ENCODE peak calls at places on chromosome 15, in four cellular contexts. One of them, this sample, is unnamed.

GRCh38 chr15:66514586-66514985 is 9.5 kb downstream of the ZWILCH start:
- DNase-seq in SK-N-SH: no peak
- DNase-seq in HepG2: no peak
- DNase-seq in GM12878: no peak
- DNase-seq in this sample: no peak

GRCh38 chr15:36841154-36841553 is 259.2 kb downstream of the MEIS2 start:
- DNase-seq in SK-N-SH: no peak
- DNase-seq in GM12878: no peak
- DNase-seq in HepG2: no peak
- DNase-seq in this sample: no peak

GRCh38 chr15:65916664-65917406 is 47.5 kb downstream of the RAB11A start:
- DNase-seq in SK-N-SH: peak; percentile 91
- DNase-seq in HepG2: peak; percentile 80
- DNase-seq in GM12878: peak; percentile 84
- DNase-seq in this sample: peak; percentile 76

GRCh38 chr15:55389276-55389631 is 18.9 kb downstream of the CCPG1 start:
- DNase-seq in SK-N-SH: no peak
- DNase-seq in GM12878: no peak
- DNase-seq in HepG2: no peak
- DNase-seq in this sample: peak; percentile 33

GRCh38 chr15:63465104-63465503 is 39.3 kb upstream of the USP3 start:
- DNase-seq in GM12878: no peak
- DNase-seq in HepG2: no peak
- DNase-seq in SK-N-SH: no peak
- DNase-seq in this sample: no peak

GRCh38 chr15:83158393-83158792 is 49.2 kb downstream of the HDGFL3 start:
- DNase-seq in HepG2: peak; percentile 3
- DNase-seq in SK-N-SH: no peak
- DNase-seq in GM12878: no peak
- DNase-seq in this sample: no peak

GRCh38 chr15:88106063-88106462 is 150.5 kb downstream of the NTRK3 start:
- DNase-seq in HepG2: no peak
- DNase-seq in GM12878: no peak
- DNase-seq in SK-N-SH: no peak
- DNase-seq in this sample: no peak

GRCh38 chr15:88878720-88879184 is 16.6 kb downstream of the HAPLN3 start:
- DNase-seq in SK-N-SH: peak; percentile 85
- DNase-seq in GM12878: no peak
- DNase-seq in HepG2: peak; percentile 37
- DNase-seq in this sample: peak; percentile 68

GRCh38 chr15:40277472-40277871 is 5.4 kb downstream of the ANKRD63 start:
- DNase-seq in SK-N-SH: no peak
- DNase-seq in GM12878: no peak
- DNase-seq in HepG2: no peak
- DNase-seq in this sample: no peak

GRCh38 chr15:26729030-26729429 is 43.8 kb downstream of the GABRB3 start:
- DNase-seq in SK-N-SH: no peak
- DNase-seq in HepG2: no peak
- DNase-seq in GM12878: no peak
- DNase-seq in this sample: no peak

GRCh38 chr15:67736810-67737209 is 88.5 kb upstream of the SKOR1 start:
- DNase-seq in GM12878: no peak
- DNase-seq in SK-N-SH: no peak
- DNase-seq in HepG2: no peak
- DNase-seq in this sample: no peak

GRCh38 chr15:33154366-33155166 is 39.9 kb downstream of the FMN1 start:
- DNase-seq in SK-N-SH: no peak
- DNase-seq in HepG2: no peak
- DNase-seq in GM12878: no peak
- DNase-seq in this sample: no peak

GRCh38 chr15:98077186-98077585 is 116.7 kb downstream of the ARRDC4 start:
- DNase-seq in GM12878: no peak
- DNase-seq in HepG2: no peak
- DNase-seq in SK-N-SH: no peak
- DNase-seq in this sample: no peak

GRCh38 chr15:46080018-46080417 is 445.2 kb downstream of the SQOR start:
- DNase-seq in HepG2: no peak
- DNase-seq in GM12878: no peak
- DNase-seq in SK-N-SH: peak; percentile 61
- DNase-seq in this sample: no peak

GRCh38 chr15:53414167-53414566 is 345.3 kb downstream of the WDR72 start:
- DNase-seq in GM12878: no peak
- DNase-seq in HepG2: peak; percentile 75
- DNase-seq in SK-N-SH: no peak
- DNase-seq in this sample: no peak

DNA sequence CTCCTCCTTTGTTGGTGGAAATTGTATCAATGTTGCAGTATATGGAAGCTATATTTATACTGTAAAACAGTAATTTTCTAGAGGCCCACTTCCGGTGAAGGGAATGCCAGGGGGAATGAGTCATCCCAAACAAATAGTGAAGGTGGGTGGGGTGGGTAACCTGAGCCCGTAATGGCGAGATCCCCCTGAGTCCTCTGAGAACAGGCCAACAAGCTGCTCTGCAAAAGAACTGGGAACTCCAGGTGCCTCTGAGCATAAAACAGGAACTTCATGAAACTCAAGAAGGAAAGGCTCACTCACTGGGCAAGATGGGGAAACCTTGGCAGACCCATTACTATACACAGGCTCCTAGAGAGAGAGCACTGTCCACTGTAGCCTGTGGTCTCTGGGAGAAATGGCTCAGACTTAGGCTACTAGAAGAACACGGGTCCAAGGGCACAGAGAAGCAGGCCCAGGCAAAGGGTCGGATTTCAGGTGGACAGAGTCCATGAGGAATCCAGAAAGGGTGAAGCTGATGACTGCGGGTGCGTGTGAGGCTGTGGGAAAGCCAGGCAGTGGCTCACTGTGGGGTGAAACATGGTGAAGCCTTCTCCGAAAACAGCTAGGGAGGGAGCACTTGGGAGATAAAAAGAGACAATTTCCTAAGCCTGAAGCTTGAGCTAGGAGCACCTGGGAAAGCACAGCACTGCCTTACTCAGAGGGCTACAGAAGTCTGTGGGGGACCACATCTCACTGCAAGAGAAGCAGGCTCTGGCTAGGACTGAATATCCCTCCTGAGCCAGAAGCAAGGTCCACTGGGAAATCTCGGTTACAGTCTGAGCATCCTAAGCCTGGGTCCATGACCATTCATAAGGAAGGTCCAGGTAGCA is 19.8 kb downstream of the LARP6 start:
- DNase-seq in HepG2: peak; percentile 72
- DNase-seq in GM12878: no peak
- DNase-seq in SK-N-SH: no peak
- DNase-seq in this sample: peak; percentile 77
- TF ChIP-seq PBX3 in HepG2: no peak
- TF ChIP-seq PBX3 in GM12878: no peak
- TF ChIP-seq PBX3 in SK-N-SH: peak; percentile 34
- TF ChIP-seq PBX3 in this sample: no peak

GRCh38 chr15:84960391-84961113 is 21.1 kb upstream of the PDE8A start:
- DNase-seq in SK-N-SH: no peak
- DNase-seq in HepG2: no peak
- DNase-seq in GM12878: no peak
- DNase-seq in this sample: no peak

GRCh38 chr15:84967380-84967779 is 14.3 kb upstream of the PDE8A start:
- DNase-seq in GM12878: no peak
- DNase-seq in HepG2: no peak
- DNase-seq in SK-N-SH: no peak
- DNase-seq in this sample: no peak

GRCh38 chr15:84961114-84961452 is 20.6 kb upstream of the PDE8A start:
- DNase-seq in SK-N-SH: no peak
- DNase-seq in GM12878: no peak
- DNase-seq in HepG2: no peak
- DNase-seq in this sample: no peak

GRCh38 chr15:84961707-84962106 is 19.9 kb upstream of the PDE8A start:
- DNase-seq in SK-N-SH: no peak
- DNase-seq in HepG2: no peak
- DNase-seq in GM12878: no peak
- DNase-seq in this sample: no peak

DNA sequence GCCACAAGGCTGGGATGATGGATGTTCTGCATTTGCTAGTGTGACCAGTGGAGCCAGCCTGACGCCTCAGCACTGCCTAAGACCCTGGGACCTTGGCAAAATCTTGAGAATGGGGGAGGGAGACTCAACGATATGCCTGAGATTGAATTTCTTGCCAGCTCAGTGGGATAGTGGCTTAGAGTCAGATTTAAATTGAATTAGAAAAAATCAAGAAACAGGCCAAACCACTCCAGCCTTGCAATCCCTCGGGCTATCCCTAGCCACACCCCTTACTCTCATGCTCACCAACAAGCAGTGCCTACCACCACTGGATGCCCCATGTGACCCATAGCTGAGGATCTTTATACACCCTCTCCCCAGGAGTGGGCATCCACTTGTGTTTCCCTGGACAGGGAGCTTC is 18.7 kb upstream of the PDE8A start:
- DNase-seq in GM12878: no peak
- DNase-seq in SK-N-SH: no peak
- DNase-seq in HepG2: no peak
- DNase-seq in this sample: no peak
- TF ChIP-seq PBX3 in GM12878: no peak
- TF ChIP-seq PBX3 in SK-N-SH: peak; percentile 21
- TF ChIP-seq PBX3 in HepG2: no peak
- TF ChIP-seq PBX3 in this sample: no peak

GRCh38 chr15:74603789-74604705 is 11.6 kb upstream of the CLK3 start:
- DNase-seq in GM12878: no peak
- DNase-seq in SK-N-SH: no peak
- DNase-seq in HepG2: no peak
- DNase-seq in this sample: no peak
- TF ChIP-seq PBX3 in GM12878: no peak
- TF ChIP-seq PBX3 in SK-N-SH: no peak
- TF ChIP-seq PBX3 in HepG2: no peak
- TF ChIP-seq PBX3 in this sample: no peak

GRCh38 chr15:99482993-99483392 is 82.8 kb upstream of the MEF2A start:
- DNase-seq in SK-N-SH: no peak
- DNase-seq in HepG2: no peak
- DNase-seq in GM12878: no peak
- DNase-seq in this sample: peak; percentile 17

GRCh38 chr15:99485153-99485947 is 80.4 kb upstream of the MEF2A start:
- DNase-seq in SK-N-SH: no peak
- DNase-seq in GM12878: no peak
- DNase-seq in HepG2: no peak
- DNase-seq in this sample: no peak

GRCh38 chr15:99487337-99487730 is 78.5 kb upstream of the MEF2A start:
- DNase-seq in SK-N-SH: no peak
- DNase-seq in HepG2: no peak
- DNase-seq in GM12878: no peak
- DNase-seq in this sample: no peak

GRCh38 chr15:99485992-99486370 is 79.8 kb upstream of the MEF2A start:
- DNase-seq in SK-N-SH: no peak
- DNase-seq in HepG2: no peak
- DNase-seq in GM12878: no peak
- DNase-seq in this sample: no peak

DNA sequence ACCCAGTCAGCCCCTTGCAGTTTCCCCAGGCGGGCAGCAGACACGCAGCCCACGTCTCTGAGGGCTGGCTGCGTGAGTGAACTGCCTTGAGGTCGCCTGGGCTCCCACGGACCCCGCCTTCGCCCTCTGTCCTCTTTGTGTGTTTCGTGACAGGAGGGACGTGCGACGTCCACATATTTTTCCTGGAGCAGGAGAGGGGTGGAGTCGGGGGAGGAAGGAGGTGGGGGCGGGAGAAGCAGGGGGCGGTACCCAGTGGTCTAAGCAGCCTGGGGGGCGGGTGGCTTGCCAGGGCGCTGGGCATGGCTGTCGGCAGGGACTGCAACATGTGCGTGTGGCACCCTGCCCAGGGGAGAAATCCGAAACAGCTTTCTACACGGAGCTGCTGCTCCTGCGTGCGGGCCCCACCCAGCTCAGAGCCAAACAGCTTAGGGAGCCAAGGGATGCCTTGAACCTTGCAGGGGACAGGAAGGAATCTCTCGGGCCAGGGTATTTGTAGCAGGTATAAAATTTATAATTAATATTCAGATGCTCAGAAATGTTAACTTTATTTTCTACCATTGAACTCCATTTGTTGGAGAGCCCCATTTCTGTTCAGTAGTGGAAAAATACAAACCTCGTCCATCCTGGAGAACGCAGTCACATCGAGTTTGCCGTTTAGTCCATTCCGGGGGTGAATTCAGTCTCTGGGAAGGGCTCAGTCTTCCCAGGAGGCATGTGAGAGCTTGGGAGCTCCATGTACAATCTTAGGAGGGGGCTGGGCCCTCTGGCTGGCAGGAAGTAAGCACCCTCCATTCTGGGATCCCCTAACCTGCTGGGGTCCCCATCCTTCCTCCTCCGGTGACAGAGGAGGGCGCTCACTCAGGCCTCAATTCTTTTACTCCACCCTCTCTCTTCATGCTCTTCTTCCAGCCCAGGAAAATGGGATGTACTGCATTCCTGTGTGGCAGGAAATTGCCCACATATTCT is 79.1 kb upstream of the MEF2A start:
- DNase-seq in SK-N-SH: peak; percentile 92
- DNase-seq in GM12878: no peak
- DNase-seq in HepG2: no peak
- DNase-seq in this sample: peak; percentile 79
- TF ChIP-seq PBX3 in SK-N-SH: no peak
- TF ChIP-seq PBX3 in GM12878: no peak
- TF ChIP-seq PBX3 in HepG2: no peak
- TF ChIP-seq PBX3 in this sample: no peak

DNA sequence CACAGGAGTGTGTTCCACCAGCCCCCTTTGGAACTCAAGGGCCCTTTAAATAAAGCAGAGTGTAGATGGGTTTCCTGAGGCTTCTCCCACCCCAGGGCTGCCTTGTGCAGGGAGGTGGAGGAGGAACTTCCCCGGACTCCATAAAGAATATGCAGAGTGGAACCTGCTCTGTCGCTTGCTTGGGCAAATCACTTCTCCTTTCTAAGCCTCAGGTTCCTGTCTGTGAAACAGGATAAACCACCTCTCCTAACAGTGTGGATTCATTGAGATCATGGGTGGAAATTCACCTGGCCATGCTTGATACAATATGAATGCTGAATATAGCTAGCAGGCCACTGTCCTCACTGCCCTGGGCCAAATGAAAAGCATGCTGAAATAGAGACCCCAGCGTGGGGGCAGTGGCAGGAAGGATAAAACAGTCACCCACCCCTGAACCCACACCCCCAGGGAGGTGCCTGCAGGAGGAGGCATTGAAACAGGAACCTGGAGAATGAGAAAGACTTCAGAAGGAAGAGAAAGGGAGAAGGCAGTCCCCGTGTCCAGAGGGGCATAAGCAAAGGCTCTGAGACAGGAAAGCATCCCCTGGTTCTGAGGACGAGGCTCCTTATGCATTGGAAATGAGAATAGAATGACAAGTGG is 41.1 kb upstream of the CHRNB4 start:
- DNase-seq in SK-N-SH: no peak
- DNase-seq in HepG2: no peak
- DNase-seq in GM12878: no peak
- DNase-seq in this sample: no peak
- TF ChIP-seq PBX3 in SK-N-SH: no peak
- TF ChIP-seq PBX3 in HepG2: no peak
- TF ChIP-seq PBX3 in GM12878: no peak
- TF ChIP-seq PBX3 in this sample: no peak

GRCh38 chr15:47720555-47720954 is 3.2 kb downstream of the SEMA6D start:
- DNase-seq in HepG2: no peak
- DNase-seq in GM12878: no peak
- DNase-seq in SK-N-SH: no peak
- DNase-seq in this sample: no peak
- TF ChIP-seq PBX3 in HepG2: no peak
- TF ChIP-seq PBX3 in GM12878: no peak
- TF ChIP-seq PBX3 in SK-N-SH: no peak
- TF ChIP-seq PBX3 in this sample: no peak

This sample was measured in A549.